ENCODE peak calls at places on chromosome 11, in seven cellular contexts. V is kidney glomerular epithelial cell; J is CD8-positive, alpha-beta memory T cell; A is RWPE1; L is Daoy; I is activated naive CD4-positive, alpha-beta T cell treated with anti-CD3 and anti-CD28 coated beads, Interleukin-2, amount 10 ng/mL, durations not matched to agents 7 days and 5 days; H is nucleus accumbens. R is an unnamed sample.

GRCh38 chr11:17479284-17480214 is 2.9 kb upstream of the ABCC8 start:
- DNase-seq in L (peak), H (peak), A (peak), I (no peak), J (no peak), V (no peak), R (peak)

GRCh38 chr11:12163181-12163841 is 52.9 kb downstream of the MICAL2 start:
- DNase-seq in A (no peak), V (peak), I (no peak), H (no peak), L (peak), J (no peak), R (no peak)

GRCh38 chr11:101321222-101321621 is 191.6 kb upstream of the PGR start:
- DNase-seq in H (no peak), L (no peak), J (no peak), V (no peak), I (no peak), A (no peak), R (no peak)

GRCh38 chr11:78446210-78446609 is 28.6 kb upstream of the GAB2 start:
- DNase-seq in I (no peak), A (no peak), J (no peak), H (no peak), L (no peak), V (no peak), R (no peak)

GRCh38 chr11:118450451-118450850 is 14.2 kb downstream of the KMT2A start:
- DNase-seq in V (no peak), H (no peak), A (no peak), J (no peak), L (no peak), I (no peak), R (no peak)

GRCh38 chr11:121134758-121135312 is 33.8 kb downstream of the TECTA start:
- DNase-seq in I (no peak), J (no peak), V (peak), L (peak), A (no peak), H (no peak), R (no peak)

GRCh38 chr11:70527046-70527395 is 128.7 kb downstream of the CTTN start:
- DNase-seq in H (no peak), V (no peak), J (no peak), A (no peak), L (no peak), I (no peak), R (no peak)

GRCh38 chr11:119374632-119375394 is 6.7 kb downstream of the USP2 start:
- DNase-seq in I (no peak), V (no peak), L (no peak), J (no peak), H (no peak), A (no peak), R (peak)

GRCh38 chr11:47566166-47566546 is 757 bp downstream of the PTPMT1 start:
- DNase-seq in A (no peak), J (no peak), L (no peak), V (no peak), I (peak), H (no peak), R (no peak)

GRCh38 chr11:126781942-126782341 is 218.6 kb downstream of the KIRREL3 start:
- DNase-seq in A (no peak), J (no peak), V (no peak), I (no peak), H (no peak), L (no peak), R (no peak)

GRCh38 chr11:17171916-17172315 is 35.9 kb downstream of the PIK3C2A start:
- DNase-seq in L (no peak), V (no peak), J (no peak), A (no peak), I (no peak), H (no peak), R (no peak)

GRCh38 chr11:119493712-119494111 is 70.7 kb upstream of the THY1 start:
- DNase-seq in I (peak), H (no peak), J (no peak), V (no peak), L (peak), A (peak), R (no peak)

GRCh38 chr11:57646756-57647303 is 2.9 kb downstream of the YPEL4 start:
- DNase-seq in I (no peak), L (peak), A (no peak), J (no peak), H (no peak), V (no peak), R (no peak)

GRCh38 chr11:129372609-129373488 is 2.8 kb upstream of the BARX2 start:
- DNase-seq in H (no peak), A (no peak), L (peak), J (no peak), I (no peak), V (no peak), R (no peak)

GRCh38 chr11:3165152-3165705 is at the start of gene OSBPL5:
- DNase-seq in H (peak), A (peak), I (peak), V (peak), J (peak), L (peak), R (peak)

GRCh38 chr11:15776387-15776786 is 580.0 kb downstream of the SOX6 start:
- DNase-seq in I (no peak), H (no peak), L (no peak), V (no peak), J (no peak), A (no peak), R (no peak)

GRCh38 chr11:3197044-3197715 is 21.4 kb downstream of the MRGPRG start:
- DNase-seq in H (no peak), A (no peak), L (no peak), I (no peak), V (no peak), J (no peak), R (no peak)

GRCh38 chr11:47270331-47271271 is 668 bp downstream of the MADD start:
- DNase-seq in J (peak), I (peak), L (peak), V (no peak), H (no peak), A (peak), R (peak)

GRCh38 chr11:121429556-121429955 is 22.6 kb upstream of the SORL1 start:
- DNase-seq in V (no peak), H (no peak), A (no peak), I (no peak), J (no peak), L (no peak), R (no peak)

GRCh38 chr11:7892751-7893356 is 38.2 kb downstream of the OR10A6 start:
- DNase-seq in L (peak), I (no peak), H (no peak), V (peak), J (peak), A (peak), R (no peak)

GRCh38 chr11:115221461-115222069 is 282.6 kb downstream of the CADM1 start:
- DNase-seq in A (no peak), L (peak), I (no peak), J (no peak), H (no peak), V (no peak), R (no peak)

GRCh38 chr11:62671272-62671603 is 235 bp upstream of the UQCC3 start:
- DNase-seq in A (no peak), V (no peak), I (no peak), J (no peak), H (no peak), L (no peak), R (no peak)

GRCh38 chr11:122692444-122692843 is 36.9 kb downstream of the UBASH3B start:
- DNase-seq in J (no peak), A (no peak), V (no peak), I (no peak), L (no peak), H (no peak), R (no peak)

GRCh38 chr11:46736615-46737014 is 17.6 kb downstream of the F2 start:
- DNase-seq in L (no peak), I (no peak), J (no peak), V (no peak), A (no peak), H (no peak), R (no peak)

GRCh38 chr11:114773541-114774338 is 95.4 kb downstream of the NXPE2 start:
- DNase-seq in V (no peak), I (no peak), A (no peak), L (no peak), H (no peak), J (no peak), R (no peak)

R was measured in substantia nigra.